ENCODE peak calls at places on chromosomes 5 and 9, in seven cellular contexts. B is endothelial cell, Z is ascending aorta, P is choroid plexus epithelial cell, V is neural crest cell, I is omental fat pad, H is transverse colon. U is an unnamed sample.

GRCh38 chr9:34375901-34376595 is 650 bp downstream of the MYORG start:
- DNase-seq in B (peak; percentile 54), Z (peak; percentile 82), P (peak; percentile 12), V (no peak), I (peak; percentile 28), H (peak; percentile 77), U (no peak)

GRCh38 chr5:169083394-169084018 is 217.4 kb downstream of the SLIT3 start:
- DNase-seq in B (no peak), Z (no peak), P (no peak), V (no peak), I (no peak), H (no peak), U (no peak)

GRCh38 chr5:78974011-78974410 is 11.1 kb downstream of the ARSB start:
- DNase-seq in B (no peak), Z (no peak), P (no peak), V (no peak), I (no peak), H (no peak), U (no peak)

GRCh38 chr5:66406761-66407289 is 189.4 kb upstream of the MAST4 start:
- DNase-seq in B (no peak), Z (no peak), P (no peak), V (no peak), I (no peak), H (no peak), U (no peak)

GRCh38 chr9:77748214-77748772 is 100.2 kb upstream of the GNA14 start:
- DNase-seq in B (no peak), Z (no peak), P (no peak), V (no peak), I (no peak), H (no peak), U (no peak)

GRCh38 chr5:97550164-97550563 is 367.1 kb upstream of the RIOK2 start:
- DNase-seq in B (no peak), Z (no peak), P (peak; percentile 56), V (no peak), I (no peak), H (no peak), U (no peak)

GRCh38 chr5:117434266-117434665 is 859.6 kb upstream of the SEMA6A start:
- DNase-seq in B (no peak), Z (no peak), P (no peak), V (no peak), I (no peak), H (no peak), U (no peak)

GRCh38 chr5:40619406-40619805 is 60.3 kb upstream of the PTGER4 start:
- DNase-seq in B (no peak), Z (no peak), P (peak; percentile 19), V (no peak), I (no peak), H (no peak), U (no peak)

GRCh38 chr5:112863549-112863948 is 2.5 kb downstream of the SRP19 start:
- DNase-seq in B (no peak), Z (no peak), P (no peak), V (no peak), I (no peak), H (no peak), U (no peak)

GRCh38 chr5:93274291-93274690 is 306.7 kb downstream of the NR2F1-AS1 start:
- DNase-seq in B (no peak), Z (no peak), P (peak; percentile 81), V (no peak), I (no peak), H (no peak), U (no peak)

GRCh38 chr5:142544946-142545652 is 140.8 kb downstream of the FGF1 start:
- DNase-seq in B (no peak), Z (no peak), P (peak; percentile 34), V (no peak), I (no peak), H (no peak), U (no peak)

GRCh38 chr5:133400831-133401351 is 211.4 kb downstream of the FSTL4 start:
- DNase-seq in B (no peak), Z (peak; percentile 39), P (no peak), V (no peak), I (no peak), H (no peak), U (no peak)

GRCh38 chr9:90600029-90600428 is 42.6 kb downstream of the DIRAS2 start:
- DNase-seq in B (no peak), Z (no peak), P (no peak), V (no peak), I (no peak), H (no peak), U (no peak)

GRCh38 chr9:122107291-122107805 is 14.2 kb upstream of the TTLL11 start:
- DNase-seq in B (no peak), Z (no peak), P (no peak), V (no peak), I (no peak), H (no peak), U (no peak)

GRCh38 chr5:167642779-167643517 is 648.5 kb upstream of the WWC1 start:
- DNase-seq in B (no peak), Z (no peak), P (peak; percentile 96), V (no peak), I (no peak), H (no peak), U (no peak)

GRCh38 chr5:159330131-159330530 is at the start of gene IL12B:
- DNase-seq in B (no peak), Z (no peak), P (no peak), V (no peak), I (no peak), H (no peak), U (no peak)

GRCh38 chr5:55969956-55970355 is 24.8 kb downstream of the IL6ST start:
- DNase-seq in B (no peak), Z (no peak), P (peak; percentile 48), V (no peak), I (no peak), H (no peak), U (no peak)

GRCh38 chr9:96566401-96567202 is 53.0 kb downstream of the CDC14B start:
- DNase-seq in B (peak; percentile 44), Z (peak; percentile 91), P (peak; percentile 31), V (peak; percentile 47), I (peak; percentile 31), H (peak; percentile 90), U (peak; percentile 22)

GRCh38 chr9:134983506-134984371 is 66.0 kb upstream of the FCN1 start:
- DNase-seq in B (no peak), Z (no peak), P (no peak), V (no peak), I (no peak), H (no peak), U (no peak)

GRCh38 chr9:116193636-116194035 is 40.0 kb downstream of the PAPPA start:
- DNase-seq in B (no peak), Z (no peak), P (peak; percentile 69), V (no peak), I (no peak), H (no peak), U (no peak)

GRCh38 chr9:85605905-85606304 is 135.8 kb downstream of the AGTPBP1 start:
- DNase-seq in B (no peak), Z (no peak), P (no peak), V (no peak), I (no peak), H (no peak), U (no peak)

GRCh38 chr9:85615792-85616191 is 126.0 kb downstream of the AGTPBP1 start:
- DNase-seq in B (no peak), Z (no peak), P (no peak), V (no peak), I (no peak), H (no peak), U (no peak)

DNA sequence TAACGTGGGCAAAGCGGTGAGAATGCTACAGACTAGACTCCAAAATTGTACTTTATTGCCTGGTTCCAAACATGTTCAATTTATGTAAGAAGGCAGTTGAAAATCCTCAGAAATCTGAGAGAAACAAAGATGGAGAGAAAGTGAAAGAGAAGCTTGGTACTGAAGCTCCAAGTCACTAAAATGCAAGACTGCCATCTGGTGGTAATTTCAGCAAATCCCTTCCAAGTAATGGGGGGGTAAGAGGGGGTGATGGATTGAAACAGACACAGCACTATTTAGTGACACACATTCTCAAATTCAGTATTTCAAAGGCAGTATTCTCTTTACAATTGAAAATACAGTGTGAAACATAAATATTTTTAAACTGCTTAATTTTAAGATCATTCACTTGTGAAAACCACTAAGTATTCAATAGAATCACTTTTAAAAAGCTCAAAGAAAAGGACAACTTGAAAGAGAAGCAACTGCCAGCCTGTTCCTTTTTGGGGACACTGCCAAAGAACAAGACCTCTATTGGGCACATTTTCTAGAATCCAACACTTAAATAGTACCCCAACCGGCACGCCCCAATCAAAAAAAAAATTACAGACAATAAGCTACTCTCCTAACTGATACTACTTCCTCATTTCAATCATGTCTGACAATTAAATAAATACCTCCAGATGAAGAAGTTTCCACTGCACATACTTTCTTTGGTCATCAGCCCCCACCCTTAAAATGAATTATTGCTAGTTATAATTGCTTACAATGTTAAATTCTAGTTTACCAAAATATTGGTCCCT is 131.5 kb downstream of the AGTPBP1 start:
- DNase-seq in B (peak; percentile 39), Z (no peak), P (peak; percentile 92), V (peak; percentile 38), I (no peak), H (no peak), U (no peak)
- TF ChIP-seq CTCF in B (peak; percentile 68), Z (peak; percentile 83), P (peak; percentile 89), V (peak; percentile 90), I (peak; percentile 32), H (peak; percentile 78), U (peak; percentile 71)

DNA sequence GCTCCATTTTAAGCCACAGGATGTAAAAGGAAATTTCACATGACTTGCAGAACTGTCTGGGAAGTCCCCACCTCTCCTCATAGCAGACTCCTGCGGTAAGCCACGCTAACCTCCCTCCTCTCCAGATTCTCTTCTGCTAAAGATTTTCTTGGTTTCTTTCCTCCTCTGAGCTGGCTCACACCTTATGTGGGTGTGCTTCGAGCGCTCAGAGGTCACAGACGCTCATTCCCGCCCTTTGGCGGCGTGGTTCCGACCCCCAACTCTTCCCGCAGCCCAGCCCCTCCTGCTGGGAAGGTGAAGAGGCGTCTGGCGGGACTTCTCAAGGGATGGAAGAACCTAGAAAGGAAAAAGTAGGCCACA is 32.9 kb upstream of the CDK20 start:
- DNase-seq in B (no peak), Z (no peak), P (peak; percentile 46), V (no peak), I (no peak), H (no peak), U (no peak)
- TF ChIP-seq CTCF in B (no peak), Z (no peak), P (no peak), V (no peak), I (no peak), H (no peak), U (no peak)

DNA sequence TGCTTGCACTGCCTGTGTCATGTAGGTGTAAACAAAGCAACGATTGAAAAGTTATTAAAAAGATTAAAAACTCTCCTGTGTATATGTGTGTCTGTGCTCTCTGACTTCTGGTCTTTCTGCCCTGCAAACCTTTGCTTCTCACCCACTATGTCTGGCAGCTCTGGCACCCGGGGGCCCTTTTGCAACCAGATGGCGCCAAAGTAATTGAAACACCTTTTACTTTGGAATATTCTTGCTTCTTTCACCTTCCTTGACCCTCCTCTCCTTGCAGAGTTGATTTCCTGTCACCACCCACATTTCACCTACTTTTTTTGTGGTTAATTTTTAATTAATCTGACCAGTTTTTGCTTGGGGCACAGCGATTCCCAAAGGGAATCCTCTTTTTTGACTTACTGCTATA is 275.5 kb downstream of the ARHGEF28 start:
- DNase-seq in B (no peak), Z (no peak), P (no peak), V (no peak), I (no peak), H (peak; percentile 25), U (no peak)
- TF ChIP-seq CTCF in B (no peak), Z (no peak), P (peak; percentile 23), V (no peak), I (no peak), H (no peak), U (no peak)

GRCh38 chr9:24828687-24829086 is 283.0 kb upstream of the IZUMO3 start:
- DNase-seq in B (no peak), Z (no peak), P (no peak), V (no peak), I (no peak), H (no peak), U (no peak)

GRCh38 chr9:24832307-24832706 is 286.6 kb upstream of the IZUMO3 start:
- DNase-seq in B (peak; percentile 34), Z (no peak), P (peak; percentile 1), V (peak; percentile 1), I (no peak), H (no peak), U (no peak)
- TF ChIP-seq CTCF in B (peak; percentile 66), Z (no peak), P (peak; percentile 22), V (peak; percentile 64), I (no peak), H (peak; percentile 19), U (no peak)

U was measured in thoracic aorta.